ENCODE peak calls at places on chromosomes 2 and 18, in ten cellular contexts. H is right atrium auricular region; X is CD8-positive, alpha-beta memory T cell; G is tibial artery; Q is CD8-positive, alpha-beta T cell; O is adrenal gland; U is stomach; T is pancreas; A is H1; M is lower lobe of right lung. Z is an unnamed sample.

GRCh38 chr2:176612736-176613135 is 343.5 kb downstream of the MTX2 start:
- DNase-seq in X (no peak), M (no peak), U (no peak), A (no peak), H (no peak), T (no peak), G (no peak), Q (no peak), O (no peak), Z (no peak)

GRCh38 chr2:229860334-229860733 is 61.5 kb downstream of the TRIP12 start:
- DNase-seq in X (no peak), Q (no peak), G (no peak), U (no peak), M (no peak), T (no peak), A (no peak), O (no peak), H (no peak), Z (no peak)

GRCh38 chr2:40317047-40317446 is 134.8 kb downstream of the SLC8A1 start:
- DNase-seq in H (no peak), T (no peak), X (no peak), G (no peak), A (no peak), M (no peak), U (no peak), O (no peak), Q (no peak), Z (no peak)

GRCh38 chr2:208929894-208930427 is 493.9 kb upstream of the MAP2 start:
- DNase-seq in U (no peak), G (no peak), X (no peak), A (no peak), H (no peak), O (no peak), M (no peak), T (no peak), Q (no peak), Z (no peak)

GRCh38 chr2:232343816-232344215 is 34.7 kb upstream of the ALPP start:
- DNase-seq in M (no peak), T (no peak), G (no peak), Q (no peak), A (no peak), U (no peak), O (no peak), H (no peak), X (no peak), Z (no peak)

GRCh38 chr18:44679912-44680270 is 797 bp upstream of the SETBP1 start:
- DNase-seq in G (peak; percentile 68), A (peak; percentile 57), X (peak; percentile 9), U (peak; percentile 58), M (peak; percentile 67), H (peak; percentile 61), Q (peak; percentile 51), O (peak; percentile 27), T (peak; percentile 81), Z (peak; percentile 65)

GRCh38 chr2:198312621-198313483 is 508.5 kb downstream of the PLCL1 start:
- DNase-seq in X (no peak), A (no peak), M (no peak), T (no peak), U (no peak), H (no peak), Q (no peak), G (no peak), O (no peak), Z (no peak)

GRCh38 chr2:121479882-121480522 is 50.7 kb upstream of the RNU4ATAC start:
- DNase-seq in T (no peak), G (no peak), X (no peak), A (peak; percentile 58), O (peak; percentile 35), Q (no peak), M (no peak), H (no peak), U (peak; percentile 67), Z (peak; percentile 77)

GRCh38 chr18:36441426-36441870 is 143.9 kb downstream of the FHOD3 start:
- DNase-seq in Q (no peak), G (no peak), H (no peak), U (no peak), X (no peak), M (no peak), T (no peak), A (no peak), O (no peak), Z (no peak)

GRCh38 chr18:77811510-77811909 is 561.9 kb downstream of the GALR1 start:
- DNase-seq in G (no peak), H (no peak), O (no peak), A (no peak), T (no peak), X (no peak), U (no peak), Q (no peak), M (no peak), Z (no peak)

GRCh38 chr18:24846133-24846532 is 385.7 kb downstream of the HRH4 start:
- DNase-seq in O (no peak), A (no peak), M (no peak), G (no peak), X (no peak), T (no peak), Q (no peak), U (no peak), H (no peak), Z (no peak)

GRCh38 chr2:147327636-147328035 is 517.2 kb upstream of the ACVR2A start:
- DNase-seq in T (no peak), U (no peak), M (no peak), O (no peak), H (no peak), G (no peak), Q (no peak), A (no peak), X (no peak), Z (no peak)

GRCh38 chr18:80252136-80252535 is 4.8 kb upstream of the PARD6G start:
- DNase-seq in U (no peak), G (no peak), H (no peak), T (no peak), O (no peak), M (no peak), Q (peak; percentile 11), X (no peak), A (no peak), Z (no peak)

GRCh38 chr2:177078843-177079242 is 133.8 kb upstream of the HNRNPA3 start:
- DNase-seq in T (no peak), Q (no peak), O (no peak), A (no peak), X (no peak), H (no peak), G (no peak), M (no peak), U (no peak), Z (no peak)

GRCh38 chr2:238100049-238100820 is at the start of gene ESPNL:
- DNase-seq in G (no peak), U (peak; percentile 23), A (peak; percentile 51), H (no peak), O (no peak), X (no peak), T (peak; percentile 72), M (no peak), Q (peak; percentile 44), Z (no peak)

GRCh38 chr2:9306910-9307309 is 100.3 kb downstream of the ASAP2 start:
- DNase-seq in X (no peak), Q (no peak), G (no peak), M (no peak), A (no peak), O (no peak), H (no peak), U (peak; percentile 75), T (no peak), Z (peak; percentile 24)
- H3K27ac ChIP-seq in X (no peak overlapping the region), Q (no peak overlapping the region), G (peak overlapping the region; percentile 74), M (no peak overlapping the region), A (no peak overlapping the region), O (no peak overlapping the region), H (no peak overlapping the region), U (peak overlapping the region; percentile 51), T (no peak overlapping the region), Z (peak overlapping the region; percentile 68)

DNA sequence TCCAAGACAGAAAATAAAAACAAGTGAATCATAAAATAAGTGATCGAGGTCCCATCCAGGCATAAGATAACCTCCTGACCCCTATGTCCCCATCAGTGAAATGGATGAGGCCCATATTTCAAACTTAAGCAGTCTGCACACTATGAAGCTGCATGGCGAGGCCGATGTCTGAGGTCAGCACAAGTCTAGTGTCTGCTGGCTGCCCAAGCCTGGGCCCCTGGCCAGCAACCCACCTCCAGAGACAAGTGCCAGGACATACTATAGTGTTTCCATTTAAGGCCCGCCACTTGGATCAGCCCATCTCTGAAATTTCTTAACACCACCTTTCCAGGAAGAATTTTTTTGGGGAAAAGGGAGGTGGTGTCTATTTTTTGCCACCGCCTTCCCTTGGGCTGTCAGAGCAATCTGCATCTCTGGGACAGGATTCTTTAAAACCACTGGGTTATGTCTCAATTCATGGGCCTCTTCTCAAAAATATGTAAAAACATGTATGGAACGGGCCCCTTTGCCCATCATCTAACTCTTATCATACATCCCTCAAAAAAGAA is 1.8 kb downstream of the ACVR1 start:
- DNase-seq in G (peak; percentile 23), X (no peak), U (no peak), H (no peak), Q (no peak), T (no peak), M (no peak), A (no peak), O (peak; percentile 31), Z (peak; percentile 50)
- H3K27ac ChIP-seq in G (peak overlapping the region; percentile 88), X (peak overlapping the region; percentile 66), U (peak overlapping the region; percentile 98), H (peak overlapping the region; percentile 96), Q (no peak overlapping the region), T (no peak overlapping the region), M (peak overlapping the region; percentile 76), A (no peak overlapping the region), O (peak overlapping the region; percentile 98), Z (peak overlapping the region; percentile 80)

GRCh38 chr2:36453652-36454051 is 98.1 kb downstream of the CRIM1 start:
- DNase-seq in X (no peak), G (no peak), Q (no peak), T (no peak), A (no peak), U (no peak), M (no peak), O (no peak), H (no peak), Z (no peak)

GRCh38 chr2:36451512-36451911 is 95.9 kb downstream of the CRIM1 start:
- DNase-seq in X (no peak), U (no peak), A (no peak), H (no peak), Q (no peak), G (no peak), M (no peak), T (no peak), O (no peak), Z (no peak)

GRCh38 chr2:36449943-36450392 is 94.4 kb downstream of the CRIM1 start:
- DNase-seq in Q (no peak), T (no peak), G (no peak), H (no peak), U (no peak), X (no peak), M (no peak), A (no peak), O (no peak), Z (no peak)

GRCh38 chr2:36450466-36451196 is 95.1 kb downstream of the CRIM1 start:
- DNase-seq in Q (no peak), U (no peak), G (no peak), X (no peak), H (no peak), M (no peak), T (no peak), O (no peak), A (no peak), Z (no peak)

GRCh38 chr2:36452279-36452678 is 96.7 kb downstream of the CRIM1 start:
- DNase-seq in G (no peak), T (no peak), X (no peak), O (no peak), H (no peak), Q (no peak), U (no peak), A (no peak), M (no peak), Z (no peak)
- H3K27ac ChIP-seq in G (peak overlapping the region; percentile 79), T (no peak overlapping the region), X (no peak overlapping the region), O (no peak overlapping the region), H (no peak overlapping the region), Q (no peak overlapping the region), U (peak overlapping the region; percentile 69), A (no peak overlapping the region), M (no peak overlapping the region), Z (no peak overlapping the region)

GRCh38 chr2:45458909-45459563 is 152.0 kb downstream of the SRBD1 start:
- DNase-seq in G (peak; percentile 41), Q (no peak), T (no peak), X (no peak), U (peak; percentile 52), O (peak; percentile 25), H (peak; percentile 58), A (no peak), M (no peak), Z (peak; percentile 37)
- H3K27ac ChIP-seq in G (peak overlapping the region; percentile 63), Q (no peak overlapping the region), T (peak overlapping the region; percentile 73), X (no peak overlapping the region), U (peak overlapping the region; percentile 40), O (peak overlapping the region; percentile 6), H (no peak overlapping the region), A (no peak overlapping the region), M (peak overlapping the region; percentile 61), Z (peak overlapping the region; percentile 7)